ENCODE peak calls at places on chromosomes 11 and 22, in five cellular contexts. Y is upper lobe of left lung, W is breast epithelium, B is IMR-90, P is body of pancreas. C is an unnamed sample.

GRCh38 chr22:45546333-45547015 is 43.8 kb downstream of the FBLN1 start:
- DNase-seq in W (no peak), Y (peak), P (no peak), B (no peak), C (no peak)

GRCh38 chr11:17721242-17721999 is 2.0 kb downstream of the MYOD1 start:
- DNase-seq in B (no peak), Y (peak), P (no peak), W (no peak), C (no peak)

GRCh38 chr11:89612111-89612510 is 98.0 kb upstream of the TRIM77 start:
- DNase-seq in B (no peak), W (no peak), Y (no peak), P (no peak), C (no peak)

GRCh38 chr22:48464246-48464645 is 1363.4 kb downstream of the BRD1 start:
- DNase-seq in P (no peak), B (no peak), W (no peak), Y (no peak), C (no peak)

GRCh38 chr22:32905400-32905799 is 103.9 kb downstream of the TIMP3 start:
- DNase-seq in P (no peak), Y (no peak), B (no peak), W (no peak), C (no peak)

GRCh38 chr11:54979375-54979774 is 272.7 kb downstream of the OR4A5 start:
- DNase-seq in W (no peak), B (no peak), P (no peak), Y (no peak), C (no peak)

GRCh38 chr11:57791321-57792059 is 29.9 kb downstream of the CTNND1 start:
- DNase-seq in B (no peak), P (no peak), W (peak), Y (peak), C (no peak)

GRCh38 chr11:41392591-41392990 is 66.9 kb downstream of the LRRC4C start:
- DNase-seq in P (no peak), W (no peak), B (no peak), Y (no peak), C (no peak)

GRCh38 chr11:56783448-56784041 is 35.0 kb upstream of the OR9G4 start:
- DNase-seq in Y (no peak), P (no peak), B (peak), W (no peak), C (no peak)

GRCh38 chr22:39212721-39213376 is 31.9 kb downstream of the PDGFB start:
- DNase-seq in P (no peak), W (no peak), B (no peak), Y (no peak), C (no peak)

GRCh38 chr11:95764267-95764898 is 25.2 kb downstream of the FAM76B start:
- DNase-seq in W (no peak), Y (no peak), B (peak), P (no peak), C (no peak)

GRCh38 chr11:1511937-1512496 is 25.4 kb upstream of the MOB2 start:
- DNase-seq in Y (no peak), W (no peak), B (no peak), P (no peak), C (no peak)

GRCh38 chr22:27802389-27803079 is 978 bp upstream of the MN1 start:
- DNase-seq in Y (peak), W (no peak), P (no peak), B (no peak), C (no peak)

DNA sequence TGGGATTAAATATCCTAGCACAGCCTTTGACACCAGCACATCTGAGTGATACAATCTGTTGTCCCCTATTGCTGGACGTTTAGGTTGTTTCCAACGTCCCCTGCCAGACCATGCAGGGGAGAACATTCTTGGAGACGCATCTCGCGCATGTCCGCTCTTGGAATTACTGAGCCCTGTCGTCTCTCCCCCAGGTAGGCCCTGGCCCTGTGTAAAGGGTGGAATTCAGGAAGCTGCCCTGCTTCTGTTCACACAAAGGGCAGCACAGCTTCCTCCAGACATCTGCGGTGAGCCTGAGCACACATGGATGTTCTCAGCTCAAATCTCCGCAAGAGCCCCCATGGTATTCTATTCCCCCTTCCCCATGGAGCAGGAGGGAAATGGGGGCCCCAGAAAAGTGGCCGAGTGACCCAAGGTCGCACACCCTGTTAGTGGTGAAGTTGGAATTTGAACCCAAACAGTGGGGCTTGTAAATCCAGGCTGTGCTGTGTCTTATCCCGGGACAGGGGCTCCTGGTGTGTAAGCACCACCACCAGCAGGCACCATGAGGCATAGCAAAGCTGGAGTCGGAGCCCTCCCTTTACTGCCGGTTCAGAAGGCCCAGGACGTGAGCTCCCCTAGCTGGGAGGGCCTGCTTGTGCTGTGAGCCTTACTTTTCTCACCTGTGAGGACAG is 5.0 kb upstream of the FGF19 start:
- DNase-seq in Y (no peak), P (no peak), B (no peak), W (no peak), C (no peak)
- TF ChIP-seq CTCF in Y (no peak), P (no peak), B (no peak), W (no peak), C (no peak)

DNA sequence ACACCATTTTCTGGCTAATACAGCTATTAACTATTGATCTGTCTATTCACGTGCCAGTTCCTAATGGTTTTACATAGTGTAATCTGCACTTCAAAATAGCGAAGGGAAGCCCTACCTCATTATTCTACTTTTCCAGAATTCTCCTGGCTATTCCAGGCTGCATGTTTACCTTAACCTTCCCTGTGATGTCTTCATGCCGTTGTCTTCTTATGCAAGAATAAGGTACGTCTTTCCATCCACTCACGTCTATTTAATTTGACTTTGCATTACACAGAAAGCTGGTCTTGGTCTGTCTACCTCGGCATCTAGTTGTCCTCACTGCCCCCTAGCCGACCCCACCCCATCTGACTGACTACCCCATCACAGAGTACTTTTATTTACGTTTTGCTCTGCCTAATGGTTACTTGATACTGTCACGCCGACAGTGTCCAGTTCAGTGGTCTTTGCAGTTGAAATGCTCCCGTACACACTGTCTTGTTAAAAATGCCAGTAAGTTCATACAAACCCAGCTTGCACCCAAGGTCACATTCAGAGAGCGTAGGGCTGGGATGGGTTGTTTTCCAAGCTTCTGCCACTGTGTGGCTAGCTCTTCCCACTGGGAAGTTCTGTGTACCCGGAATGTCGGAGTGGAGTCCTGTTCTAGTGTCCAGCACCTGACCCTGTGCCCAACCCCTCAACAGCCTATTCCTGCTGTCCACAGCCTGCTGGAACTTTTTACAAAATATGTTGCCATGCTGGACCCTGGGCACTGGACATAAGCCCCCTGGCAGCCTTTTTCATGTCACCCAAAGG is 15.0 kb downstream of the NEAT1 start:
- DNase-seq in Y (no peak), P (no peak), W (peak), B (peak), C (no peak)
- TF ChIP-seq POLR2A in Y (no peak), P (no peak), W (no peak), B (peak), C (no peak)

DNA sequence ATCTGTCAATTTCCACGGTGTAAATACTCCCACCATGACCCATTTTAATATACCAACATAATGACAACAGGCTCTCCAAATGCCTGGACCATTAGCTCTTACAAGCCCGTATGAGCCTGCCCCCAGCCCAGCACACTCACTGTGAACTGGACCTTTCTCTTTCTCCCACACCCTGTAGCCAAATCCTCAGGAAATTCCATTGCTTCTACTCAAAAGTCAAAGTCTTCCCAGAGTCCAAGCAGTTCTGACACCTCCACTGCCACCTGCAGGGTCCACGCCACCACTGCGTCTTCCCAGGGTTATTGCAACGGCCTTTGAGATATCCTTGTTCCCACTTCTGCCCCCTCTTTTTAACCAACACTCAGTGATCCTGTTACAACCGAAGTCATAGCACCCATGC is 110.1 kb upstream of the ASPHD2 start:
- DNase-seq in P (no peak), B (no peak), Y (no peak), W (no peak), C (no peak)
- TF ChIP-seq CTCF in P (no peak), B (no peak), Y (no peak), W (no peak), C (no peak)

GRCh38 chr11:118621071-118621815 is 13.8 kb downstream of the PHLDB1 start:
- DNase-seq in W (peak), B (peak), Y (peak), P (peak), C (peak)
- TF ChIP-seq POLR2A in W (no peak), B (peak), Y (no peak), P (no peak), C (no peak)

GRCh38 chr11:5712507-5712906 is 22.9 kb downstream of the TRIM22 start:
- DNase-seq in P (no peak), Y (no peak), B (peak), W (no peak), C (no peak)
- TF ChIP-seq CTCF in P (no peak), Y (peak), B (peak), W (no peak), C (peak)

GRCh38 chr11:47415091-47415854 is 6.9 kb downstream of the SLC39A13 start:
- DNase-seq in B (no peak), W (no peak), P (no peak), Y (peak), C (no peak)
- TF ChIP-seq POLR2A in B (no peak), W (no peak), P (no peak), Y (no peak), C (no peak)

C was measured in Peyer's patch.